ENCODE peak calls at places on chromosomes 7 and 10, in five cellular contexts. One of them, this sample, is unnamed.

GRCh38 chr10:20157314-20157713 is 341.1 kb downstream of the PLXDC2 start:
- DNase-seq in GM18507: no peak
- DNase-seq in endothelial cell: no peak
- DNase-seq in HCEC 1CT: no peak
- DNase-seq in frontal cortex: no peak
- DNase-seq in this sample: no peak

GRCh38 chr7:18038391-18038790 is 10.7 kb upstream of the PRPS1L1 start:
- DNase-seq in GM18507: no peak
- DNase-seq in frontal cortex: no peak
- DNase-seq in endothelial cell: no peak
- DNase-seq in HCEC 1CT: no peak
- DNase-seq in this sample: no peak

GRCh38 chr7:39650676-39651075 is 27.3 kb downstream of the RALA start:
- DNase-seq in endothelial cell: no peak
- DNase-seq in GM18507: no peak
- DNase-seq in frontal cortex: no peak
- DNase-seq in HCEC 1CT: peak
- DNase-seq in this sample: no peak

GRCh38 chr7:115047968-115048720 is 126.2 kb downstream of the MDFIC start:
- DNase-seq in endothelial cell: no peak
- DNase-seq in GM18507: no peak
- DNase-seq in HCEC 1CT: peak
- DNase-seq in frontal cortex: no peak
- DNase-seq in this sample: no peak

GRCh38 chr7:158142657-158143056 is 445.0 kb downstream of the PTPRN2 start:
- DNase-seq in GM18507: no peak
- DNase-seq in HCEC 1CT: no peak
- DNase-seq in endothelial cell: no peak
- DNase-seq in frontal cortex: no peak
- DNase-seq in this sample: no peak

GRCh38 chr7:4959881-4960280 is 894 bp upstream of the MMD2 start:
- DNase-seq in frontal cortex: no peak
- DNase-seq in HCEC 1CT: no peak
- DNase-seq in GM18507: no peak
- DNase-seq in endothelial cell: no peak
- DNase-seq in this sample: no peak

GRCh38 chr10:132335189-132336063 is 3.4 kb downstream of the LRRC27 start:
- DNase-seq in GM18507: no peak
- DNase-seq in endothelial cell: no peak
- DNase-seq in HCEC 1CT: no peak
- DNase-seq in frontal cortex: no peak
- DNase-seq in this sample: no peak

GRCh38 chr10:43304687-43305333 is 37.9 kb upstream of the RASGEF1A start:
- DNase-seq in HCEC 1CT: peak
- DNase-seq in frontal cortex: no peak
- DNase-seq in endothelial cell: peak
- DNase-seq in GM18507: no peak
- DNase-seq in this sample: no peak

GRCh38 chr7:102433319-102434038 is at the start of gene ORAI2:
- DNase-seq in frontal cortex: peak
- DNase-seq in endothelial cell: peak
- DNase-seq in GM18507: peak
- DNase-seq in HCEC 1CT: peak
- DNase-seq in this sample: peak

This sample was measured in C1 segment of cervical spinal cord.